ENCODE peak calls at places on chromosomes 16 and 17, in four cellular contexts. T, Z, B and H are unnamed samples.

GRCh38 chr16:30458561-30459394 is 13.1 kb upstream of the SEPHS2 start:
- DNase-seq in Z (peak; percentile 54), B (peak; percentile 32), T (peak; percentile 92), H (no peak)

GRCh38 chr17:77914440-77915254 is 43.9 kb upstream of the TNRC6C start:
- DNase-seq in T (no peak), B (no peak), Z (no peak), H (peak; percentile 6)

GRCh38 chr17:15341385-15341849 is at the start of gene TEKT3:
- DNase-seq in Z (peak; percentile 93), T (no peak), B (no peak), H (peak; percentile 65)

GRCh38 chr17:60508384-60508980 is 17.6 kb downstream of the APPBP2 start:
- DNase-seq in Z (no peak), T (no peak), B (no peak), H (no peak)

GRCh38 chr16:60645541-60645940 is 1390.7 kb downstream of the CDH8 start:
- DNase-seq in B (no peak), Z (no peak), T (no peak), H (no peak)

GRCh38 chr17:82269882-82270500 is 3.5 kb downstream of the CSNK1D start:
- DNase-seq in B (no peak), T (no peak), Z (no peak), H (no peak)

GRCh38 chr16:82819286-82819685 is 192.5 kb downstream of the CDH13 start:
- DNase-seq in B (no peak), T (no peak), Z (no peak), H (no peak)

GRCh38 chr17:13410874-13411273 is 190.9 kb downstream of the HS3ST3A1 start:
- DNase-seq in T (no peak), B (no peak), Z (no peak), H (no peak)

GRCh38 chr16:85415196-85415988 is 197.7 kb upstream of the GSE1 start:
- DNase-seq in T (no peak), B (no peak), Z (peak; percentile 62), H (no peak)

GRCh38 chr17:42362245-42362961 is 25.8 kb downstream of the STAT3 start:
- DNase-seq in Z (peak; percentile 74), B (no peak), T (no peak), H (no peak)

GRCh38 chr17:17435323-17435722 is 41.5 kb upstream of the MED9 start:
- DNase-seq in Z (no peak), B (no peak), T (no peak), H (no peak)

GRCh38 chr17:17819561-17819995 is 17.2 kb downstream of the SREBF1 start:
- DNase-seq in T (peak; percentile 80), Z (peak; percentile 85), B (no peak), H (no peak)

GRCh38 chr16:89295915-89296314 is 78.4 kb downstream of the ZNF778 start:
- DNase-seq in T (no peak), B (no peak), Z (peak; percentile 23), H (no peak)

GRCh38 chr16:66486199-66486772 is 59.2 kb downstream of the BEAN1 start:
- DNase-seq in Z (no peak), B (no peak), T (no peak), H (no peak)

GRCh38 chr16:48862087-48862532 is 252.1 kb upstream of the N4BP1 start:
- DNase-seq in Z (no peak), B (no peak), T (no peak), H (peak; percentile 26)

GRCh38 chr16:8950580-8951077 is 13.1 kb downstream of the USP7 start:
- DNase-seq in Z (no peak), B (no peak), T (no peak), H (no peak)

GRCh38 chr17:59707971-59708425 is 544 bp downstream of the VMP1 start:
- DNase-seq in B (no peak), Z (no peak), T (peak; percentile 13), H (no peak)

GRCh38 chr17:74746922-74747321 is 1.5 kb upstream of the NHERF1 start:
- DNase-seq in Z (no peak), T (no peak), B (no peak), H (no peak)

GRCh38 chr16:84175351-84176081 is 11.3 kb downstream of the TAF1C start:
- DNase-seq in B (peak; percentile 39), T (peak; percentile 57), Z (no peak), H (peak; percentile 68)

GRCh38 chr16:29804455-29805231 is 1.7 kb upstream of the MAZ start:
- DNase-seq in T (no peak), B (no peak), Z (peak; percentile 80), H (peak; percentile 39)

GRCh38 chr16:1008085-1008484 is 26.5 kb downstream of the SOX8 start:
- DNase-seq in B (no peak), Z (no peak), T (no peak), H (no peak)

GRCh38 chr17:64216385-64217248 is 46.4 kb downstream of the TEX2 start:
- DNase-seq in Z (peak; percentile 71), T (no peak), B (no peak), H (no peak)

GRCh38 chr16:82888616-82889015 is 261.8 kb downstream of the CDH13 start:
- DNase-seq in B (no peak), T (no peak), Z (no peak), H (peak; percentile 27)

GRCh38 chr17:64001763-64002529 is 3.8 kb downstream of the PRR29 start:
- DNase-seq in T (no peak), Z (peak; percentile 77), B (no peak), H (no peak)

GRCh38 chr17:37294888-37295287 is 80.9 kb upstream of the C17orf78 start:
- DNase-seq in T (no peak), B (no peak), Z (no peak), H (no peak)

GRCh38 chr16:89118361-89119061 is 24.9 kb downstream of the ACSF3 start:
- DNase-seq in T (no peak), B (no peak), Z (peak; percentile 26), H (no peak)